ENCODE peak calls at places on chromosome 15, in seven cellular contexts. One of them, this sample, is unnamed.

GRCh38 chr15:68526784-68527183 is 52.0 kb upstream of the CORO2B start:
- DNase-seq in left ventricle myocardium inferior: no peak
- DNase-seq in thoracic aorta: no peak
- DNase-seq in activated CD4-positive, alpha-beta T cell treated with anti-CD3 and anti-CD28 coated beads, Interleukin-2, amount 50 U/mL, for 48 hours: no peak
- DNase-seq in fibroblast of pulmonary artery: no peak
- DNase-seq in sigmoid colon: no peak
- DNase-seq in fibroblast of lung: no peak
- DNase-seq in this sample: no peak

GRCh38 chr15:89307791-89308190 is 26.8 kb downstream of the POLG start:
- DNase-seq in left ventricle myocardium inferior: no peak
- DNase-seq in thoracic aorta: no peak
- DNase-seq in activated CD4-positive, alpha-beta T cell treated with anti-CD3 and anti-CD28 coated beads, Interleukin-2, amount 50 U/mL, for 48 hours: no peak
- DNase-seq in fibroblast of pulmonary artery: peak; percentile 14
- DNase-seq in sigmoid colon: no peak
- DNase-seq in fibroblast of lung: no peak
- DNase-seq in this sample: no peak

GRCh38 chr15:74543583-74543982 is 2.6 kb downstream of the ARID3B start:
- DNase-seq in left ventricle myocardium inferior: no peak
- DNase-seq in thoracic aorta: no peak
- DNase-seq in activated CD4-positive, alpha-beta T cell treated with anti-CD3 and anti-CD28 coated beads, Interleukin-2, amount 50 U/mL, for 48 hours: peak; percentile 23
- DNase-seq in fibroblast of pulmonary artery: no peak
- DNase-seq in sigmoid colon: no peak
- DNase-seq in fibroblast of lung: no peak
- DNase-seq in this sample: peak; percentile 16

GRCh38 chr15:70289191-70289955 is 191.7 kb upstream of the TLE3 start:
- DNase-seq in left ventricle myocardium inferior: no peak
- DNase-seq in thoracic aorta: no peak
- DNase-seq in activated CD4-positive, alpha-beta T cell treated with anti-CD3 and anti-CD28 coated beads, Interleukin-2, amount 50 U/mL, for 48 hours: no peak
- DNase-seq in fibroblast of pulmonary artery: peak; percentile 63
- DNase-seq in sigmoid colon: peak; percentile 77
- DNase-seq in fibroblast of lung: no peak
- DNase-seq in this sample: no peak

GRCh38 chr15:80760971-80761370 is 18.2 kb upstream of the CEMIP start:
- DNase-seq in left ventricle myocardium inferior: no peak
- DNase-seq in thoracic aorta: no peak
- DNase-seq in activated CD4-positive, alpha-beta T cell treated with anti-CD3 and anti-CD28 coated beads, Interleukin-2, amount 50 U/mL, for 48 hours: no peak
- DNase-seq in fibroblast of pulmonary artery: no peak
- DNase-seq in sigmoid colon: no peak
- DNase-seq in fibroblast of lung: no peak
- DNase-seq in this sample: no peak

GRCh38 chr15:48602358-48603122 is 43.0 kb downstream of the FBN1 start:
- DNase-seq in left ventricle myocardium inferior: no peak
- DNase-seq in thoracic aorta: no peak
- DNase-seq in activated CD4-positive, alpha-beta T cell treated with anti-CD3 and anti-CD28 coated beads, Interleukin-2, amount 50 U/mL, for 48 hours: no peak
- DNase-seq in fibroblast of pulmonary artery: peak; percentile 89
- DNase-seq in sigmoid colon: no peak
- DNase-seq in fibroblast of lung: peak; percentile 67
- DNase-seq in this sample: no peak

GRCh38 chr15:65337436-65338070 is 33.1 kb downstream of the RNU5B-1 start:
- DNase-seq in left ventricle myocardium inferior: no peak
- DNase-seq in thoracic aorta: no peak
- DNase-seq in activated CD4-positive, alpha-beta T cell treated with anti-CD3 and anti-CD28 coated beads, Interleukin-2, amount 50 U/mL, for 48 hours: no peak
- DNase-seq in fibroblast of pulmonary artery: no peak
- DNase-seq in sigmoid colon: no peak
- DNase-seq in fibroblast of lung: no peak
- DNase-seq in this sample: no peak

GRCh38 chr15:81809543-81809942 is 236.3 kb downstream of the MEX3B start:
- DNase-seq in left ventricle myocardium inferior: no peak
- DNase-seq in thoracic aorta: no peak
- DNase-seq in activated CD4-positive, alpha-beta T cell treated with anti-CD3 and anti-CD28 coated beads, Interleukin-2, amount 50 U/mL, for 48 hours: no peak
- DNase-seq in fibroblast of pulmonary artery: peak; percentile 7
- DNase-seq in sigmoid colon: no peak
- DNase-seq in fibroblast of lung: peak; percentile 18
- DNase-seq in this sample: peak; percentile 25